ENCODE peak calls at places on chromosomes 3 and 15, in eight cellular contexts. J, G, R, D, S, U, L and Z are unnamed samples.

GRCh38 chr15:66760968-66761722 is 59.1 kb downstream of the SMAD6 start:
- DNase-seq in D (no peak), L (no peak), R (no peak), G (peak; percentile 24), S (no peak), U (peak; percentile 57), J (no peak), Z (no peak)

GRCh38 chr15:99345832-99346462 is 94.7 kb downstream of the LRRC28 start:
- DNase-seq in J (no peak), R (no peak), S (no peak), L (peak; percentile 81), U (no peak), D (no peak), G (no peak), Z (no peak)

GRCh38 chr3:8490079-8490552 is 11.5 kb upstream of the LMCD1 start:
- DNase-seq in S (peak; percentile 94), L (no peak), U (no peak), J (peak; percentile 71), G (no peak), D (no peak), R (no peak), Z (no peak)

GRCh38 chr15:79474252-79474651 is 42.1 kb downstream of the MINAR1 start:
- DNase-seq in L (no peak), G (no peak), U (no peak), S (no peak), D (no peak), R (no peak), J (no peak), Z (no peak)

GRCh38 chr15:78265137-78265460 is 737 bp downstream of the DNAJA4 start:
- DNase-seq in L (no peak), D (no peak), G (no peak), U (no peak), S (no peak), R (no peak), J (no peak), Z (no peak)

GRCh38 chr15:69906256-69907185 is 191.2 kb downstream of the TLE3 start:
- DNase-seq in J (no peak), D (no peak), L (no peak), G (no peak), R (no peak), S (no peak), U (no peak), Z (no peak)

GRCh38 chr3:37993067-37993809 is 2.7 kb downstream of the VILL start:
- DNase-seq in R (no peak), S (no peak), L (no peak), G (no peak), D (no peak), J (no peak), U (no peak), Z (no peak)

GRCh38 chr15:36884404-36885335 is 215.7 kb downstream of the MEIS2 start:
- DNase-seq in D (no peak), G (no peak), L (peak; percentile 45), R (no peak), J (no peak), U (no peak), S (no peak), Z (no peak)

GRCh38 chr3:125141596-125142417 is 70.7 kb downstream of the SLC12A8 start:
- DNase-seq in L (no peak), U (peak; percentile 87), D (peak; percentile 85), J (no peak), R (peak; percentile 52), G (peak; percentile 88), S (no peak), Z (peak; percentile 50)

GRCh38 chr3:126897943-126898342 is 85.0 kb upstream of the PLXNA1 start:
- DNase-seq in L (no peak), R (no peak), G (no peak), D (no peak), J (peak; percentile 24), S (no peak), U (no peak), Z (no peak)

GRCh38 chr15:72338617-72339321 is 18.8 kb upstream of the CELF6 start:
- DNase-seq in L (no peak), D (no peak), G (no peak), J (no peak), R (no peak), S (no peak), U (no peak), Z (peak; percentile 41)

GRCh38 chr15:33298631-33299030 is 12.1 kb upstream of the RYR3 start:
- DNase-seq in D (no peak), U (no peak), R (no peak), S (no peak), L (no peak), G (no peak), J (no peak), Z (no peak)

GRCh38 chr3:195549931-195550519 is 6.9 kb upstream of the PPP1R2 start:
- DNase-seq in J (peak; percentile 62), U (no peak), G (no peak), S (no peak), R (no peak), L (no peak), D (peak; percentile 89), Z (no peak)

GRCh38 chr3:17055374-17056276 is 170.9 kb downstream of the PLCL2 start:
- DNase-seq in J (no peak), S (peak; percentile 64), D (no peak), R (no peak), L (no peak), U (no peak), G (no peak), Z (no peak)

DNA sequence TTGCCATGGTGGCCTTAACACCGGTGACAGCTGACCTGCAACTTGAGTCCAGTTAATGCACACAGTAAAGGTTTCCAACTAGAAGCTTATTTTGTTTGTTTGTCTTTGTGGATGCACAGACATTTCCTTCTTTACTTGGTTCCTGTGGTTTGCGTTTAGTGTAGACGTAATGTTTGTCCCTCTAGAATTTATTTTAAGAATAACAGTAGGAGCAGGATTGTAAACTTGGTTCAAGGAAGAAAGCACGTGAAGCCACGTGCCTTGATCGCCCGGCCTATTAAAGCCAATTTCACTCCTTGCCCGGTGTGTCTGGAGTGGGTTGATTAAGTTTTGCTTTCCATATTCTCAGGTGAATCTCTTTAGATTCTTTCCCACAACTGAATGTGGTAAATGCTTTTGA is 263.2 kb upstream of the C2CD4B start:
- DNase-seq in S (no peak), J (no peak), L (no peak), G (no peak), U (no peak), R (no peak), D (no peak), Z (no peak)
- H3K27ac ChIP-seq in S (no peak overlapping the region), J (peak overlapping the region; percentile 82), L (no peak overlapping the region), G (no peak overlapping the region), U (no peak overlapping the region), R (no peak overlapping the region), D (no peak overlapping the region), Z (no peak overlapping the region)

GRCh38 chr3:11555211-11555782 is 88.4 kb downstream of the VGLL4 start:
- DNase-seq in D (no peak), J (no peak), S (no peak), L (no peak), U (peak; percentile 39), G (no peak), R (no peak), Z (peak; percentile 13)

GRCh38 chr3:11554236-11554610 is 89.5 kb downstream of the VGLL4 start:
- DNase-seq in L (no peak), S (no peak), G (no peak), D (no peak), U (peak; percentile 34), R (no peak), J (no peak), Z (no peak)

GRCh38 chr3:11554666-11555065 is 89.0 kb downstream of the VGLL4 start:
- DNase-seq in L (no peak), G (no peak), D (no peak), R (no peak), S (no peak), J (no peak), U (peak; percentile 20), Z (no peak)

GRCh38 chr3:11552289-11553264 is 91.1 kb downstream of the VGLL4 start:
- DNase-seq in S (no peak), U (peak; percentile 41), R (no peak), G (no peak), D (no peak), J (no peak), L (no peak), Z (no peak)

GRCh38 chr3:11553436-11554235 is 90.1 kb downstream of the VGLL4 start:
- DNase-seq in R (no peak), L (no peak), D (no peak), S (no peak), U (peak; percentile 57), G (peak; percentile 48), J (peak; percentile 92), Z (peak; percentile 68)
- H3K27ac ChIP-seq in R (no peak overlapping the region), L (no peak overlapping the region), D (no peak overlapping the region), S (no peak overlapping the region), U (peak overlapping the region; percentile 53), G (peak overlapping the region; percentile 41), J (peak overlapping the region; percentile 71), Z (peak overlapping the region; percentile 83)

GRCh38 chr3:141707741-141708203 is 30.3 kb upstream of the RNF7 start:
- DNase-seq in U (no peak), D (no peak), R (no peak), G (no peak), J (no peak), S (no peak), L (no peak), Z (no peak)
- H3K27ac ChIP-seq in U (no peak overlapping the region), D (no peak overlapping the region), R (no peak overlapping the region), G (no peak overlapping the region), J (peak overlapping the region; percentile 89), S (peak overlapping the region; percentile 34), L (no peak overlapping the region), Z (no peak overlapping the region)

DNA sequence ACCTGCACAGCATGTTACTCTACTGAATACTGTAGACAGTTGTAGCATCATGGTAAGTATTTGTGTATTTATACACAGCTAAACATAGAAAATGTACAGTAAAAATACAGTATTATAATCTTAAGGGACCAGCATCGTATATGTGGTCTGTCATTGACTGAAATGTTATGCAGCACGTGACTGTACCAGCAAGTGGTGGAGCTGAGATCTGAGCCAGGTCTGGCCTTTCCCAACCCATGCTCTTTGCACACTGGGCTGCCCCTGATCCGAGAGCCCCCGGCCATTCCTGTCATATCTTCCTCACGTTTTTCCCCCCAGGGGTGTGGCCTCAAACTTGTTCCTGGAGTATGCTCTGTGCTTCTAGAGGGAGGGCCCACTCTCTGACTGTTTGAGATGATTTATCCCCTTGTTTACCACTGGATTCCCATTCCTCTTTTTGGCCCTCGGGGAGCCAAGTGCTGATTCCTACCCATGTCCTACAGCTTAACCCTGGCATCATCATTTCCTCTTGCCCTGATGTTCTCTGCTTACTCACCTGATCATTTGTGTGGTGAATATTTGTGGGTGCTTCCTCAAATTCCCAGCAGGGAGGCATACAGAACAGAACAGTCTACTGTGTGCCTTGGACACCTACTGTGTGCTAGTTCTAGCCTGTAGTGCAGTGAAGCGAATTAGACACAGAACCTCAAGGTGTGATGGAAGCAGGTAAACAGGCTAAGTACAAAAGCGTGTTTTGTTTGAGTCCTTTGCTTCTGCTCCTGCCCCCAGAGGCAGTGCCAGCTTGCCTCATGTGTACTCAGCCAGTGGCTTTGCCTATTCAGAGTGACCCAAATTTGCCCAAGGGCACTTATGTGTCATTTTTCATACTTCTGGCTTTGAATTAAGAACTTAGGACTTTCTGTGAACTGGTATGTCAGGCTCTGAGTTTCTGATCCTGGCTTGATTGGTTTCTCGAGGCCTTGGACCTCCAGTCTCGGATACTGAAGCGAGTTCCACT is 21.0 kb downstream of the CSRNP1 start:
- DNase-seq in D (no peak), L (no peak), G (no peak), U (no peak), R (no peak), S (no peak), J (no peak), Z (no peak)
- H3K27ac ChIP-seq in D (no peak overlapping the region), L (no peak overlapping the region), G (no peak overlapping the region), U (peak overlapping the region; percentile 78), R (no peak overlapping the region), S (no peak overlapping the region), J (no peak overlapping the region), Z (no peak overlapping the region)